ENCODE peak calls at places on chromosomes 1 and 21, in eight cellular contexts. One of them, this sample, is unnamed.

GRCh38 chr1:230861489-230861888 is 6.8 kb downstream of the C1orf198 start:
- DNase-seq in uterus: no peak
- DNase-seq in sigmoid colon: no peak
- DNase-seq in Peyer's patch: no peak
- DNase-seq in stomach: no peak
- DNase-seq in right lobe of liver: no peak
- DNase-seq in body of pancreas: no peak
- DNase-seq in ovary: no peak
- DNase-seq in this sample: no peak

GRCh38 chr1:160085686-160086089 is 4.3 kb downstream of the KCNJ9 start:
- DNase-seq in uterus: peak
- DNase-seq in sigmoid colon: peak
- DNase-seq in Peyer's patch: peak
- DNase-seq in stomach: peak
- DNase-seq in right lobe of liver: peak
- DNase-seq in body of pancreas: peak
- DNase-seq in ovary: peak
- DNase-seq in this sample: peak

GRCh38 chr1:1978108-1978507 is 25.5 kb downstream of the CFAP74 start:
- DNase-seq in uterus: no peak
- DNase-seq in sigmoid colon: no peak
- DNase-seq in Peyer's patch: no peak
- DNase-seq in stomach: no peak
- DNase-seq in right lobe of liver: no peak
- DNase-seq in body of pancreas: no peak
- DNase-seq in ovary: no peak
- DNase-seq in this sample: no peak

GRCh38 chr1:168202941-168203654 is 22.7 kb upstream of the SFT2D2 start:
- DNase-seq in uterus: peak
- DNase-seq in sigmoid colon: peak
- DNase-seq in Peyer's patch: no peak
- DNase-seq in stomach: no peak
- DNase-seq in right lobe of liver: no peak
- DNase-seq in body of pancreas: no peak
- DNase-seq in ovary: no peak
- DNase-seq in this sample: no peak

GRCh38 chr1:89198500-89199072 is at the start of gene GBP4:
- DNase-seq in uterus: peak
- DNase-seq in sigmoid colon: peak
- DNase-seq in Peyer's patch: peak
- DNase-seq in stomach: peak
- DNase-seq in right lobe of liver: peak
- DNase-seq in body of pancreas: peak
- DNase-seq in ovary: peak
- DNase-seq in this sample: no peak

GRCh38 chr1:109691762-109692161 is 4.1 kb downstream of the GSTM1 start:
- DNase-seq in uterus: peak
- DNase-seq in sigmoid colon: peak
- DNase-seq in Peyer's patch: no peak
- DNase-seq in stomach: no peak
- DNase-seq in right lobe of liver: peak
- DNase-seq in body of pancreas: peak
- DNase-seq in ovary: no peak
- DNase-seq in this sample: no peak

GRCh38 chr21:15000076-15000475 is 64.7 kb downstream of the NRIP1 start:
- DNase-seq in uterus: no peak
- DNase-seq in sigmoid colon: no peak
- DNase-seq in Peyer's patch: no peak
- DNase-seq in stomach: no peak
- DNase-seq in right lobe of liver: no peak
- DNase-seq in body of pancreas: no peak
- DNase-seq in ovary: no peak
- DNase-seq in this sample: no peak

GRCh38 chr1:151132676-151133338 is 13.6 kb downstream of the SEMA6C start:
- DNase-seq in uterus: peak
- DNase-seq in sigmoid colon: no peak
- DNase-seq in Peyer's patch: no peak
- DNase-seq in stomach: no peak
- DNase-seq in right lobe of liver: no peak
- DNase-seq in body of pancreas: no peak
- DNase-seq in ovary: peak
- DNase-seq in this sample: no peak

GRCh38 chr1:150186789-150187559 is 37.3 kb downstream of the PLEKHO1 start:
- DNase-seq in uterus: no peak
- DNase-seq in sigmoid colon: no peak
- DNase-seq in Peyer's patch: no peak
- DNase-seq in stomach: no peak
- DNase-seq in right lobe of liver: no peak
- DNase-seq in body of pancreas: no peak
- DNase-seq in ovary: no peak
- DNase-seq in this sample: no peak

GRCh38 chr1:28540651-28541050 is 12.2 kb upstream of the TRNAU1AP start:
- DNase-seq in uterus: no peak
- DNase-seq in sigmoid colon: no peak
- DNase-seq in Peyer's patch: no peak
- DNase-seq in stomach: no peak
- DNase-seq in right lobe of liver: no peak
- DNase-seq in body of pancreas: no peak
- DNase-seq in ovary: no peak
- DNase-seq in this sample: no peak

GRCh38 chr1:22738522-22738921 is 27.9 kb downstream of the EPHB2 start:
- DNase-seq in uterus: no peak
- DNase-seq in sigmoid colon: no peak
- DNase-seq in Peyer's patch: no peak
- DNase-seq in stomach: no peak
- DNase-seq in right lobe of liver: no peak
- DNase-seq in body of pancreas: no peak
- DNase-seq in ovary: no peak
- DNase-seq in this sample: no peak

GRCh38 chr1:30757196-30757949 is at the start of gene LAPTM5:
- DNase-seq in uterus: no peak
- DNase-seq in sigmoid colon: peak
- DNase-seq in Peyer's patch: peak
- DNase-seq in stomach: peak
- DNase-seq in right lobe of liver: peak
- DNase-seq in body of pancreas: no peak
- DNase-seq in ovary: no peak
- DNase-seq in this sample: no peak

GRCh38 chr1:236853916-236854601 is 59.0 kb downstream of the MTR start:
- DNase-seq in uterus: no peak
- DNase-seq in sigmoid colon: no peak
- DNase-seq in Peyer's patch: no peak
- DNase-seq in stomach: no peak
- DNase-seq in right lobe of liver: no peak
- DNase-seq in body of pancreas: no peak
- DNase-seq in ovary: no peak
- DNase-seq in this sample: no peak

GRCh38 chr21:22965455-22966125 is 1967.4 kb downstream of the NCAM2 start:
- DNase-seq in uterus: no peak
- DNase-seq in sigmoid colon: no peak
- DNase-seq in Peyer's patch: no peak
- DNase-seq in stomach: no peak
- DNase-seq in right lobe of liver: no peak
- DNase-seq in body of pancreas: no peak
- DNase-seq in ovary: no peak
- DNase-seq in this sample: no peak

GRCh38 chr1:29312469-29313466 is 76.4 kb downstream of the PTPRU start:
- DNase-seq in uterus: peak
- DNase-seq in sigmoid colon: peak
- DNase-seq in Peyer's patch: no peak
- DNase-seq in stomach: no peak
- DNase-seq in right lobe of liver: no peak
- DNase-seq in body of pancreas: no peak
- DNase-seq in ovary: no peak
- DNase-seq in this sample: no peak

GRCh38 chr1:108830119-108831008 is 26.5 kb downstream of the AKNAD1 start:
- DNase-seq in uterus: peak
- DNase-seq in sigmoid colon: peak
- DNase-seq in Peyer's patch: no peak
- DNase-seq in stomach: peak
- DNase-seq in right lobe of liver: peak
- DNase-seq in body of pancreas: peak
- DNase-seq in ovary: no peak
- DNase-seq in this sample: peak

GRCh38 chr1:55584521-55585401 is 369.6 kb upstream of the USP24 start:
- DNase-seq in uterus: no peak
- DNase-seq in sigmoid colon: no peak
- DNase-seq in Peyer's patch: no peak
- DNase-seq in stomach: no peak
- DNase-seq in right lobe of liver: no peak
- DNase-seq in body of pancreas: no peak
- DNase-seq in ovary: peak
- DNase-seq in this sample: no peak

GRCh38 chr1:101008229-101008628 is 17.4 kb downstream of the DPH5 start:
- DNase-seq in uterus: no peak
- DNase-seq in sigmoid colon: no peak
- DNase-seq in Peyer's patch: no peak
- DNase-seq in stomach: no peak
- DNase-seq in right lobe of liver: no peak
- DNase-seq in body of pancreas: no peak
- DNase-seq in ovary: no peak
- DNase-seq in this sample: no peak

GRCh38 chr1:42462828-42463763 is at the start of gene CCDC30:
- DNase-seq in uterus: peak
- DNase-seq in sigmoid colon: peak
- DNase-seq in Peyer's patch: peak
- DNase-seq in stomach: peak
- DNase-seq in right lobe of liver: peak
- DNase-seq in body of pancreas: peak
- DNase-seq in ovary: peak
- DNase-seq in this sample: peak
- TF ChIP-seq POLR2A in uterus: no peak
- TF ChIP-seq POLR2A in sigmoid colon: no peak
- TF ChIP-seq POLR2A in Peyer's patch: peak
- TF ChIP-seq POLR2A in stomach: no peak
- TF ChIP-seq POLR2A in right lobe of liver: no peak
- TF ChIP-seq POLR2A in body of pancreas: peak
- TF ChIP-seq POLR2A in ovary: no peak
- TF ChIP-seq POLR2A in this sample: peak

GRCh38 chr1:37479255-37480124 is 5.1 kb downstream of the ZC3H12A start:
- DNase-seq in uterus: peak
- DNase-seq in sigmoid colon: peak
- DNase-seq in Peyer's patch: peak
- DNase-seq in stomach: peak
- DNase-seq in right lobe of liver: peak
- DNase-seq in body of pancreas: peak
- DNase-seq in ovary: peak
- DNase-seq in this sample: peak
- TF ChIP-seq POLR2A in uterus: no peak
- TF ChIP-seq POLR2A in sigmoid colon: no peak
- TF ChIP-seq POLR2A in Peyer's patch: no peak
- TF ChIP-seq POLR2A in stomach: no peak
- TF ChIP-seq POLR2A in right lobe of liver: peak
- TF ChIP-seq POLR2A in body of pancreas: peak
- TF ChIP-seq POLR2A in ovary: peak
- TF ChIP-seq POLR2A in this sample: no peak

DNA sequence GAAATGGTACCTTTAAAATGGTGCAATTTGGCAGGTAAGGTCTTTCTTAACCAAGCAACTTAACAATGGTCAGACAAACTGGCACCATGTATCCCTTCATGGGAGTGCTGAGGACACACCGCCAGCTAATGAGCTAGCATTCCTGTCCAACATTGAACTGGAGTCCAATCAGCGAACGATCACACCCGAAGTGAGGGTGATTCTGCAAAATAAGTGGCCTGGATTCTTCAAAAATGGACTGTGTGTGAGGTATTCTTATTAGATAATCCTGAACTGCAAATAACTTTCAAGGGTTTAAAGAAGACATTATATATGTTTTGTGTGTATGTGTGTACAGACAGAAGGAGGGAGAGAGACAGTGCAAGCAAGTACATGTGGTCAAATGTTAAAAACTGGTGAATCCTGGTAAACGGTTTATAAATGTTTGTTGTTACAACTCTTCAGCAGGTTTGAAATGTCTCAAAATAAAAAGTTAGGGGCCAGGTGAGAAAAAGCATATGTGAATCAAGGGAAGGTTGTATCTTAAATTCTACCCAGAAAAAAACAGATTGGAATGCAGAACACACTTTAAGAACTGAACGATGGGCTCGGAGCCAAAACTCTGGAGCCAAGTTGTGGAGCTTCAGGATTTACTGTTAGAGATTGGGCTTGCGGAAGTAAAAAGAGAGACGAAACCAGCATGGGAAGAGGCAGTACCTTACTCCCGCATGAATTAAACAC is 20.9 kb downstream of the GADD45A start:
- DNase-seq in uterus: peak
- DNase-seq in sigmoid colon: no peak
- DNase-seq in Peyer's patch: no peak
- DNase-seq in stomach: no peak
- DNase-seq in right lobe of liver: no peak
- DNase-seq in body of pancreas: no peak
- DNase-seq in ovary: peak
- DNase-seq in this sample: no peak
- TF ChIP-seq POLR2A in uterus: no peak
- TF ChIP-seq POLR2A in sigmoid colon: no peak
- TF ChIP-seq POLR2A in Peyer's patch: no peak
- TF ChIP-seq POLR2A in stomach: no peak
- TF ChIP-seq POLR2A in right lobe of liver: no peak
- TF ChIP-seq POLR2A in body of pancreas: no peak
- TF ChIP-seq POLR2A in ovary: no peak
- TF ChIP-seq POLR2A in this sample: no peak

DNA sequence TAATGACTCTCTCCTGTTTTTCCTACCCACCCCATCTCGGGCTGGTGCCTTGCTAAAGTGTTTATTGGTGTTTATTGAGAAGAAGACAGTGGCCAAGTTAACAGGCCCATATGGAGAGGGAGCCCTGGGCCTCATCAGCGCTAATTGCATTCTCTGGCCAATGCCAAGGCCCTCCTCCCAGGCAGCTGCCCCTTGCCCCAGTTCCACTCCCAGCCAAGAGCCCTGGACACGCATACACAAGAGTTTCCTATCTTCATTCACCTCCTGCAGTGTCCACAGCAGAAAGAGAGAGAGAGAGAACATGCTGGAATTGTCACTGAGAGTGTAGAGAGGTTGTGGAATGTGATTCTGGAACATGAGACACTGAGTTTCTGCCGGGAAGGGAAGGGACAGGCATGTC is 25.4 kb upstream of the VWA5B1 start:
- DNase-seq in uterus: no peak
- DNase-seq in sigmoid colon: peak
- DNase-seq in Peyer's patch: no peak
- DNase-seq in stomach: no peak
- DNase-seq in right lobe of liver: no peak
- DNase-seq in body of pancreas: no peak
- DNase-seq in ovary: no peak
- DNase-seq in this sample: no peak
- TF ChIP-seq POLR2A in uterus: no peak
- TF ChIP-seq POLR2A in sigmoid colon: no peak
- TF ChIP-seq POLR2A in Peyer's patch: no peak
- TF ChIP-seq POLR2A in stomach: no peak
- TF ChIP-seq POLR2A in right lobe of liver: no peak
- TF ChIP-seq POLR2A in body of pancreas: no peak
- TF ChIP-seq POLR2A in ovary: no peak
- TF ChIP-seq POLR2A in this sample: no peak

GRCh38 chr1:47866631-47867446 is 130.3 kb downstream of the TRABD2B start:
- DNase-seq in uterus: no peak
- DNase-seq in sigmoid colon: no peak
- DNase-seq in Peyer's patch: no peak
- DNase-seq in stomach: no peak
- DNase-seq in right lobe of liver: no peak
- DNase-seq in body of pancreas: no peak
- DNase-seq in ovary: no peak
- DNase-seq in this sample: no peak
- TF ChIP-seq POLR2A in uterus: no peak
- TF ChIP-seq POLR2A in sigmoid colon: no peak
- TF ChIP-seq POLR2A in Peyer's patch: no peak
- TF ChIP-seq POLR2A in stomach: no peak
- TF ChIP-seq POLR2A in right lobe of liver: no peak
- TF ChIP-seq POLR2A in body of pancreas: no peak
- TF ChIP-seq POLR2A in ovary: no peak
- TF ChIP-seq POLR2A in this sample: no peak

GRCh38 chr1:32099426-32099825 is 8.4 kb upstream of the KPNA6 start:
- DNase-seq in uterus: no peak
- DNase-seq in sigmoid colon: no peak
- DNase-seq in Peyer's patch: no peak
- DNase-seq in stomach: no peak
- DNase-seq in right lobe of liver: no peak
- DNase-seq in body of pancreas: no peak
- DNase-seq in ovary: no peak
- DNase-seq in this sample: no peak
- TF ChIP-seq POLR2A in uterus: no peak
- TF ChIP-seq POLR2A in sigmoid colon: no peak
- TF ChIP-seq POLR2A in Peyer's patch: no peak
- TF ChIP-seq POLR2A in stomach: no peak
- TF ChIP-seq POLR2A in right lobe of liver: no peak
- TF ChIP-seq POLR2A in body of pancreas: no peak
- TF ChIP-seq POLR2A in ovary: no peak
- TF ChIP-seq POLR2A in this sample: no peak

This sample was measured in H54.